ENCODE peak calls at places on chromosomes 6 and 20, in eight cellular contexts. M is cerebellar cortex; F is HuH-7.5; O is hypothalamus; S is T-cell; U is SW 1271; Q is fibroblast of pulmonary artery; W is stimulated activated effector memory CD8-positive, alpha-beta T cell treated with anti-CD3 and anti-CD28 coated beads, Interleukin-12 subunit alpha, Interleukin-12 subunit beta, amount 100 ng/mL, for 72 hours. T is an unnamed sample.

GRCh38 chr6:140434761-140435160 is 1060.3 kb upstream of the CITED2 start:
- DNase-seq in M (no peak), F (no peak), O (no peak), S (no peak), U (no peak), Q (no peak), W (no peak), T (no peak)

GRCh38 chr6:16769131-16769985 is 8.1 kb upstream of the ATXN1 start:
- DNase-seq in M (no peak), F (no peak), O (no peak), S (peak; percentile 68), U (peak; percentile 98), Q (peak; percentile 85), W (peak; percentile 73), T (peak; percentile 59)

GRCh38 chr6:24775520-24776058 is 852 bp downstream of the GMNN start:
- DNase-seq in M (no peak), F (no peak), O (no peak), S (peak; percentile 10), U (peak; percentile 17), Q (peak; percentile 65), W (peak; percentile 59), T (peak; percentile 11)

GRCh38 chr6:164534070-164534766 is 775.2 kb downstream of the C6orf118 start:
- DNase-seq in M (no peak), F (no peak), O (no peak), S (no peak), U (no peak), Q (no peak), W (no peak), T (no peak)

GRCh38 chr6:105587349-105588115 is 184.7 kb upstream of the PREP start:
- DNase-seq in M (no peak), F (no peak), O (no peak), S (no peak), U (no peak), Q (no peak), W (no peak), T (no peak)

GRCh38 chr6:139062921-139063320 is 34.4 kb downstream of the ABRACL start:
- DNase-seq in M (no peak), F (no peak), O (no peak), S (no peak), U (no peak), Q (peak; percentile 17), W (no peak), T (no peak)

GRCh38 chr6:131694832-131695426 is 6.3 kb downstream of the OR2A4 start:
- DNase-seq in M (peak; percentile 53), F (peak; percentile 60), O (no peak), S (no peak), U (no peak), Q (peak; percentile 76), W (no peak), T (no peak)

GRCh38 chr6:150857062-150857905 is 8.2 kb upstream of the MTHFD1L start:
- DNase-seq in M (no peak), F (no peak), O (no peak), S (no peak), U (peak; percentile 53), Q (peak; percentile 100), W (no peak), T (no peak)

GRCh38 chr6:25623874-25624273 is 28.1 kb upstream of the SCGN start:
- DNase-seq in M (peak; percentile 33), F (no peak), O (no peak), S (no peak), U (no peak), Q (no peak), W (no peak), T (no peak)

GRCh38 chr6:11919771-11920440 is 92.2 kb upstream of the HIVEP1 start:
- DNase-seq in M (no peak), F (no peak), O (no peak), S (no peak), U (no peak), Q (no peak), W (no peak), T (no peak)

GRCh38 chr20:15241696-15242095 is 904.3 kb upstream of the FLRT3 start:
- DNase-seq in M (no peak), F (no peak), O (no peak), S (no peak), U (no peak), Q (peak; percentile 2), W (no peak), T (no peak)

GRCh38 chr6:125262026-125263013 is 39.4 kb downstream of the HDDC2 start:
- DNase-seq in M (no peak), F (no peak), O (no peak), S (no peak), U (no peak), Q (peak; percentile 42), W (no peak), T (no peak)

GRCh38 chr6:138231399-138231886 is 13.2 kb upstream of the PBOV1 start:
- DNase-seq in M (peak; percentile 50), F (peak; percentile 18), O (no peak), S (no peak), U (no peak), Q (no peak), W (no peak), T (no peak)

GRCh38 chr20:58102252-58102651 is 126.2 kb downstream of the ANKRD60 start:
- DNase-seq in M (no peak), F (no peak), O (no peak), S (no peak), U (no peak), Q (no peak), W (no peak), T (no peak)

GRCh38 chr6:40299666-40300065 is 287.5 kb downstream of the LRFN2 start:
- DNase-seq in M (peak; percentile 77), F (no peak), O (no peak), S (no peak), U (no peak), Q (no peak), W (no peak), T (no peak)

GRCh38 chr6:37222992-37223391 is 34.6 kb upstream of the TBC1D22B start:
- DNase-seq in M (no peak), F (no peak), O (no peak), S (no peak), U (no peak), Q (no peak), W (no peak), T (no peak)

GRCh38 chr20:2010533-2010932 is 16.7 kb upstream of the PDYN start:
- DNase-seq in M (no peak), F (no peak), O (no peak), S (no peak), U (no peak), Q (no peak), W (no peak), T (no peak)

GRCh38 chr20:5065489-5066383 is 54.0 kb downstream of the PCNA start:
- DNase-seq in M (no peak), F (no peak), O (no peak), S (no peak), U (peak; percentile 83), Q (peak; percentile 95), W (no peak), T (no peak)

GRCh38 chr6:51529240-51529639 is 558.2 kb downstream of the PKHD1 start:
- DNase-seq in M (no peak), F (no peak), O (no peak), S (no peak), U (no peak), Q (no peak), W (no peak), T (no peak)

GRCh38 chr6:97726378-97726777 is 443.4 kb upstream of the MMS22L start:
- DNase-seq in M (no peak), F (no peak), O (no peak), S (no peak), U (no peak), Q (no peak), W (no peak), T (no peak)

GRCh38 chr6:32815996-32816395 is 806 bp downstream of the HLA-DOB start:
- DNase-seq in M (no peak), F (no peak), O (no peak), S (no peak), U (no peak), Q (no peak), W (no peak), T (no peak)

GRCh38 chr20:61789329-61789728 is 276.4 kb downstream of the TAF4 start:
- DNase-seq in M (no peak), F (no peak), O (no peak), S (no peak), U (no peak), Q (no peak), W (no peak), T (no peak)

GRCh38 chr6:56288347-56288746 is 41.0 kb upstream of the COL21A1 start:
- DNase-seq in M (no peak), F (no peak), O (no peak), S (no peak), U (no peak), Q (no peak), W (no peak), T (no peak)

GRCh38 chr6:89669002-89669401 is 30.5 kb upstream of the LYRM2 start:
- DNase-seq in M (no peak), F (no peak), O (no peak), S (no peak), U (no peak), Q (peak; percentile 34), W (no peak), T (no peak)

GRCh38 chr6:41939848-41940758 is 1.5 kb downstream of the CCND3 start:
- DNase-seq in M (no peak), F (no peak), O (no peak), S (no peak), U (no peak), Q (peak; percentile 76), W (peak; percentile 68), T (no peak)

GRCh38 chr6:43202451-43202850 is 20.5 kb downstream of the CUL9 start:
- DNase-seq in M (no peak), F (no peak), O (no peak), S (no peak), U (no peak), Q (no peak), W (no peak), T (no peak)

GRCh38 chr6:152160346-152160745 is 352.9 kb downstream of the ESR1 start:
- DNase-seq in M (no peak), F (no peak), O (no peak), S (no peak), U (no peak), Q (no peak), W (no peak), T (no peak)

GRCh38 chr6:36618366-36619355 is 24.5 kb downstream of the SRSF3 start:
- DNase-seq in M (no peak), F (no peak), O (no peak), S (no peak), U (no peak), Q (no peak), W (no peak), T (no peak)

GRCh38 chr6:17972074-17972966 is 15.1 kb downstream of the KIF13A start:
- DNase-seq in M (no peak), F (no peak), O (no peak), S (no peak), U (no peak), Q (no peak), W (no peak), T (no peak)

GRCh38 chr20:7496394-7497111 is 443.7 kb downstream of the HAO1 start:
- DNase-seq in M (no peak), F (no peak), O (no peak), S (no peak), U (no peak), Q (peak; percentile 18), W (no peak), T (no peak)